ENCODE peak calls at places on chromosomes 5 and 9, in six cellular contexts. C is natural killer cell; R is HuH-7.5; Z is RWPE1; M is CD8-positive, alpha-beta memory T cell; G is T-helper 2 cell. L is an unnamed sample.

GRCh38 chr5:124902097-124902821 is 155.8 kb upstream of the ZNF608 start:
- DNase-seq in G (no peak), R (no peak), C (no peak), M (no peak), Z (no peak), L (no peak)

GRCh38 chr9:77663754-77664153 is 15.6 kb upstream of the GNA14 start:
- DNase-seq in R (no peak), C (no peak), M (no peak), Z (no peak), G (no peak), L (no peak)

GRCh38 chr5:35771321-35771720 is 85.4 kb upstream of the IL7R start:
- DNase-seq in M (no peak), C (no peak), R (no peak), Z (peak; percentile 66), G (no peak), L (no peak)

GRCh38 chr9:116380496-116380995 is 227.0 kb downstream of the PAPPA start:
- DNase-seq in C (no peak), M (no peak), Z (no peak), G (no peak), R (no peak), L (no peak)

GRCh38 chr9:113474372-113474771 is 10.8 kb downstream of the RGS3 start:
- DNase-seq in R (no peak), G (no peak), M (no peak), Z (no peak), C (no peak), L (no peak)

GRCh38 chr5:127562252-127562651 is 44.8 kb downstream of the PRRC1 start:
- DNase-seq in R (no peak), G (no peak), M (no peak), Z (no peak), C (no peak), L (no peak)

GRCh38 chr5:154221371-154221896 is 30.9 kb downstream of the GALNT10 start:
- DNase-seq in Z (peak; percentile 51), C (peak; percentile 41), G (peak; percentile 14), M (peak; percentile 52), R (no peak), L (peak; percentile 17)

GRCh38 chr5:158154226-158155005 is 295.5 kb upstream of the CLINT1 start:
- DNase-seq in R (no peak), G (no peak), M (no peak), C (no peak), Z (peak; percentile 95), L (no peak)

GRCh38 chr9:104800068-104800785 is 36.3 kb downstream of the NIPSNAP3B start:
- DNase-seq in M (no peak), C (no peak), G (no peak), Z (no peak), R (no peak), L (no peak)

GRCh38 chr5:101455048-101455447 is 552.0 kb upstream of the ST8SIA4 start:
- DNase-seq in G (no peak), C (no peak), R (no peak), Z (no peak), M (no peak), L (no peak)

GRCh38 chr9:92147030-92147853 is 32.0 kb upstream of the SPTLC1 start:
- DNase-seq in M (no peak), Z (peak; percentile 94), R (no peak), C (no peak), G (no peak), L (no peak)

GRCh38 chr5:2757563-2758311 is 6.3 kb upstream of the IRX2 start:
- DNase-seq in G (no peak), C (no peak), Z (peak; percentile 97), R (no peak), M (no peak), L (no peak)

GRCh38 chr5:67135381-67135780 is 61.2 kb downstream of the CD180 start:
- DNase-seq in R (no peak), G (no peak), M (no peak), C (no peak), Z (no peak), L (no peak)

GRCh38 chr5:151115272-151115905 is 34.6 kb upstream of the TNIP1 start:
- DNase-seq in R (peak; percentile 74), Z (peak; percentile 87), M (peak; percentile 57), C (peak; percentile 68), G (peak; percentile 67), L (peak; percentile 56)

GRCh38 chr5:122264610-122265009 is 47.4 kb upstream of the SNCAIP start:
- DNase-seq in M (no peak), C (no peak), R (no peak), G (no peak), Z (no peak), L (no peak)

GRCh38 chr9:99906403-99907207 is at the start of gene STX17:
- DNase-seq in Z (peak; percentile 91), R (peak; percentile 63), M (peak; percentile 86), G (peak; percentile 70), C (peak; percentile 81), L (peak; percentile 90)

GRCh38 chr9:6802926-6803325 is 45.2 kb downstream of the KDM4C start:
- DNase-seq in Z (no peak), G (no peak), R (no peak), M (no peak), C (no peak), L (no peak)

GRCh38 chr9:72577212-72577753 is 55.9 kb downstream of the TMC1 start:
- DNase-seq in G (no peak), Z (peak; percentile 85), C (no peak), M (no peak), R (no peak), L (no peak)

GRCh38 chr5:128905225-128906110 is 59.8 kb upstream of the SLC27A6 start:
- DNase-seq in R (peak; percentile 11), Z (peak; percentile 60), M (peak; percentile 17), C (no peak), G (no peak), L (peak; percentile 49)

GRCh38 chr5:1345876-1346626 is 1.2 kb upstream of the CLPTM1L start:
- DNase-seq in C (no peak), G (no peak), M (no peak), Z (no peak), R (no peak), L (no peak)

GRCh38 chr9:131678499-131679111 is 61.3 kb downstream of the RAPGEF1 start:
- DNase-seq in Z (peak; percentile 100), G (peak; percentile 65), R (peak; percentile 50), C (peak; percentile 75), M (peak; percentile 73), L (peak; percentile 73)

L was measured in naive thymus-derived CD8-positive, alpha-beta T cell.